ENCODE peak calls at places on chromosome 10, in nine cellular contexts. Z is cardiac muscle cell, M is tibial nerve, J is BJ, N is fibroblast of villous mesenchyme, I is Calu3, F is progenitor cell of endocrine pancreas, K is heart left ventricle, Q is OCI-LY7. L is an unnamed sample.

GRCh38 chr10:53898532-53898931 is 902.5 kb downstream of the PCDH15 start:
- DNase-seq in Z (no peak), M (no peak), J (no peak), N (no peak), I (no peak), F (no peak), K (no peak), Q (no peak), L (no peak)

GRCh38 chr10:132232553-132232949 is 45.8 kb downstream of the DPYSL4 start:
- DNase-seq in Z (no peak), M (no peak), J (no peak), N (no peak), I (no peak), F (no peak), K (no peak), Q (peak; percentile 4), L (no peak)

GRCh38 chr10:8049151-8049873 is 5.2 kb upstream of the GATA3 start:
- DNase-seq in Z (no peak), M (no peak), J (no peak), N (no peak), I (peak; percentile 33), F (no peak), K (no peak), Q (no peak), L (no peak)

GRCh38 chr10:117365612-117366011 is 9.6 kb downstream of the PDZD8 start:
- DNase-seq in Z (no peak), M (no peak), J (no peak), N (no peak), I (peak; percentile 53), F (no peak), K (no peak), Q (no peak), L (no peak)

GRCh38 chr10:34176351-34176750 is 638.7 kb downstream of the PARD3 start:
- DNase-seq in Z (no peak), M (no peak), J (no peak), N (no peak), I (no peak), F (no peak), K (no peak), Q (no peak), L (no peak)

GRCh38 chr10:6507311-6507710 is 72.8 kb downstream of the PRKCQ start:
- DNase-seq in Z (no peak), M (no peak), J (no peak), N (no peak), I (no peak), F (no peak), K (no peak), Q (no peak), L (no peak)

GRCh38 chr10:5964736-5965135 is 12.6 kb downstream of the IL15RA start:
- DNase-seq in Z (no peak), M (no peak), J (no peak), N (no peak), I (no peak), F (no peak), K (no peak), Q (no peak), L (no peak)

GRCh38 chr10:80290474-80291220 is 1.2 kb upstream of the MAT1A start:
- DNase-seq in Z (no peak), M (no peak), J (no peak), N (no peak), I (no peak), F (no peak), K (no peak), Q (no peak), L (no peak)

GRCh38 chr10:119323085-119323670 is 115.8 kb downstream of the GRK5 start:
- DNase-seq in Z (no peak), M (no peak), J (no peak), N (no peak), I (no peak), F (no peak), K (no peak), Q (no peak), L (no peak)

GRCh38 chr10:74932648-74933047 is 106.2 kb downstream of the KAT6B start:
- DNase-seq in Z (no peak), M (peak; percentile 64), J (no peak), N (no peak), I (no peak), F (no peak), K (peak; percentile 83), Q (no peak), L (no peak)

GRCh38 chr10:48406204-48406603 is 99.7 kb downstream of the MAPK8 start:
- DNase-seq in Z (peak; percentile 10), M (no peak), J (no peak), N (peak; percentile 35), I (no peak), F (no peak), K (no peak), Q (no peak), L (no peak)

GRCh38 chr10:127649642-127650041 is 87.3 kb upstream of the FOXI2 start:
- DNase-seq in Z (no peak), M (no peak), J (no peak), N (peak; percentile 1), I (peak; percentile 9), F (no peak), K (no peak), Q (peak; percentile 11), L (no peak)
- TF ChIP-seq CTCF in Z (no peak), M (no peak), J (no peak), N (peak; percentile 12), I (no peak), F (peak; percentile 39), K (no peak), Q (peak; percentile 67), L (no peak)

GRCh38 chr10:35422236-35422635 is 85.9 kb downstream of the CCNY start:
- DNase-seq in Z (no peak), M (no peak), J (no peak), N (no peak), I (no peak), F (no peak), K (no peak), Q (no peak), L (no peak)
- TF ChIP-seq CTCF in Z (no peak), M (no peak), J (no peak), N (no peak), I (no peak), F (no peak), K (no peak), Q (no peak), L (no peak)

GRCh38 chr10:28806951-28807759 is 129.8 kb downstream of the BAMBI start:
- DNase-seq in Z (peak; percentile 71), M (no peak), J (no peak), N (peak; percentile 93), I (no peak), F (no peak), K (no peak), Q (no peak), L (no peak)
- TF ChIP-seq CTCF in Z (no peak), M (no peak), J (no peak), N (no peak), I (no peak), F (no peak), K (no peak), Q (no peak), L (no peak)

GRCh38 chr10:101535949-101536348 is 52.1 kb downstream of the POLL start:
- DNase-seq in Z (no peak), M (no peak), J (no peak), N (no peak), I (no peak), F (no peak), K (no peak), Q (no peak), L (no peak)

GRCh38 chr10:101538481-101538880 is 49.6 kb downstream of the POLL start:
- DNase-seq in Z (no peak), M (no peak), J (no peak), N (no peak), I (no peak), F (no peak), K (no peak), Q (no peak), L (no peak)

GRCh38 chr10:101536800-101537199 is 51.3 kb downstream of the POLL start:
- DNase-seq in Z (peak; percentile 32), M (no peak), J (no peak), N (peak; percentile 39), I (no peak), F (no peak), K (no peak), Q (peak; percentile 59), L (no peak)
- TF ChIP-seq CTCF in Z (peak; percentile 49), M (peak; percentile 31), J (peak; percentile 38), N (peak; percentile 57), I (no peak), F (peak; percentile 56), K (peak; percentile 26), Q (peak; percentile 88), L (peak; percentile 70)

GRCh38 chr10:78980815-78981214 is 88.0 kb upstream of the ZMIZ1 start:
- DNase-seq in Z (peak; percentile 40), M (no peak), J (no peak), N (peak; percentile 77), I (no peak), F (no peak), K (no peak), Q (no peak), L (no peak)

GRCh38 chr10:78980354-78980753 is 88.4 kb upstream of the ZMIZ1 start:
- DNase-seq in Z (peak; percentile 47), M (no peak), J (no peak), N (peak; percentile 73), I (no peak), F (no peak), K (peak; percentile 30), Q (no peak), L (no peak)

GRCh38 chr10:78981257-78981969 is 87.4 kb upstream of the ZMIZ1 start:
- DNase-seq in Z (no peak), M (no peak), J (no peak), N (no peak), I (no peak), F (no peak), K (no peak), Q (peak; percentile 34), L (no peak)

GRCh38 chr10:78982726-78983125 is 86.0 kb upstream of the ZMIZ1 start:
- DNase-seq in Z (no peak), M (no peak), J (no peak), N (no peak), I (no peak), F (no peak), K (no peak), Q (no peak), L (no peak)

DNA sequence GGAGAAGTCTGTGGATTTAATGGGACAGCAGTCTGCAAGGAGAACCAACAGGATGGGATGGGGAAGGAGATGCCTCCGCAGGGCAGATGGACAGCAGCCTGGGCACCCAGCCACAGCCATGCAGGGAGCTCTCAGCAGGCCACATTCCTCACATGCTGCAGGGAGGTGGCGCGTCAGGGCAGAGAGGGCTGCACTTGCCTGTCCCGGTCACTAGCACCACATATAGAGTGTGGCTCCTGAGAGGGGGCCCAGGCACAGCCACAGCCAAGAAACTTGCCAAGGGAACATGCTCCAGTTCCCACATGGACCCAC is 86.8 kb upstream of the ZMIZ1 start:
- DNase-seq in Z (no peak), M (no peak), J (no peak), N (no peak), I (no peak), F (no peak), K (peak; percentile 71), Q (no peak), L (no peak)
- TF ChIP-seq CTCF in Z (no peak), M (no peak), J (no peak), N (no peak), I (no peak), F (no peak), K (no peak), Q (no peak), L (no peak)